ENCODE peak calls at places on chromosomes 2 and 18, in ten cellular contexts. E is psoas muscle; D is foreskin keratinocyte; G is lower leg skin; V is left ventricle myocardium inferior; A is GM23338; C is CD4-positive, alpha-beta T cell; Q is type B pancreatic cell; X is breast epithelium; Z is MM.1S. R is an unnamed sample.

GRCh38 chr2:219726916-219727315 is 99.5 kb downstream of the SLC4A3 start:
- DNase-seq in D (no peak), G (no peak), Q (no peak), A (peak; percentile 70), V (no peak), Z (no peak), E (no peak), C (no peak), X (no peak), R (no peak)

GRCh38 chr2:212441141-212441540 is 97.5 kb downstream of the ERBB4 start:
- DNase-seq in E (no peak), V (no peak), G (no peak), A (no peak), Q (no peak), Z (no peak), D (no peak), C (no peak), X (no peak), R (no peak)

GRCh38 chr2:28822036-28822435 is 11.4 kb downstream of the SPDYA start:
- DNase-seq in G (no peak), D (no peak), C (no peak), Q (no peak), X (no peak), E (no peak), V (no peak), A (no peak), Z (no peak), R (no peak)

GRCh38 chr2:99940963-99941362 is 201.4 kb downstream of the AFF3 start:
- DNase-seq in Q (no peak), G (no peak), A (no peak), D (no peak), E (no peak), V (no peak), X (no peak), Z (no peak), C (no peak), R (no peak)

GRCh38 chr18:73409242-73409641 is 541.5 kb upstream of the NETO1 start:
- DNase-seq in Z (no peak), V (no peak), D (no peak), E (no peak), C (no peak), A (no peak), G (no peak), Q (no peak), X (no peak), R (no peak)

GRCh38 chr2:237864940-237865622 is 5.7 kb downstream of the RAMP1 start:
- DNase-seq in X (peak; percentile 41), Q (no peak), D (peak; percentile 78), G (no peak), A (no peak), Z (no peak), V (no peak), E (peak; percentile 70), C (no peak), R (no peak)

GRCh38 chr2:223528036-223528435 is 74.1 kb downstream of the SCG2 start:
- DNase-seq in G (no peak), Z (no peak), D (peak; percentile 80), X (no peak), Q (no peak), E (no peak), V (no peak), A (no peak), C (no peak), R (no peak)

GRCh38 chr2:36770542-36771287 is 74.2 kb downstream of the VIT start:
- DNase-seq in A (peak; percentile 91), G (no peak), Z (peak; percentile 25), D (peak; percentile 58), X (no peak), Q (no peak), C (peak; percentile 3), V (no peak), E (peak; percentile 55), R (peak; percentile 67)

GRCh38 chr2:143426296-143426695 is 297.1 kb downstream of the ARHGAP15 start:
- DNase-seq in Z (no peak), Q (no peak), V (no peak), C (no peak), G (no peak), A (no peak), E (no peak), D (peak; percentile 58), X (no peak), R (no peak)

GRCh38 chr2:42962521-42962953 is 170.2 kb upstream of the HAAO start:
- DNase-seq in Q (no peak), E (no peak), D (no peak), Z (no peak), G (no peak), V (no peak), X (no peak), A (no peak), C (no peak), R (peak; percentile 61)

GRCh38 chr2:3349211-3349693 is 28.4 kb downstream of the EIPR1 start:
- DNase-seq in Z (no peak), G (peak; percentile 19), E (no peak), Q (no peak), D (peak; percentile 10), V (no peak), X (peak; percentile 66), A (no peak), C (no peak), R (no peak)

GRCh38 chr18:56627991-56628390 is 10.4 kb downstream of the TXNL1 start:
- DNase-seq in Z (no peak), C (no peak), Q (no peak), E (no peak), A (no peak), G (no peak), D (no peak), V (no peak), X (no peak), R (no peak)

GRCh38 chr2:72533767-72534166 is 292.1 kb downstream of the EXOC6B start:
- DNase-seq in G (no peak), Z (no peak), V (no peak), D (peak; percentile 51), X (no peak), E (no peak), C (no peak), A (no peak), Q (no peak), R (no peak)

GRCh38 chr2:51649366-51649765 is 617.4 kb upstream of the NRXN1 start:
- DNase-seq in Q (no peak), Z (no peak), D (no peak), E (no peak), X (no peak), A (no peak), G (no peak), C (no peak), V (no peak), R (no peak)
- TF ChIP-seq CTCF in Q (peak; percentile 48), Z (peak; percentile 10), D (no peak), E (no peak), X (no peak), A (peak; percentile 15), G (no peak), C (no peak), V (no peak), R (no peak)

DNA sequence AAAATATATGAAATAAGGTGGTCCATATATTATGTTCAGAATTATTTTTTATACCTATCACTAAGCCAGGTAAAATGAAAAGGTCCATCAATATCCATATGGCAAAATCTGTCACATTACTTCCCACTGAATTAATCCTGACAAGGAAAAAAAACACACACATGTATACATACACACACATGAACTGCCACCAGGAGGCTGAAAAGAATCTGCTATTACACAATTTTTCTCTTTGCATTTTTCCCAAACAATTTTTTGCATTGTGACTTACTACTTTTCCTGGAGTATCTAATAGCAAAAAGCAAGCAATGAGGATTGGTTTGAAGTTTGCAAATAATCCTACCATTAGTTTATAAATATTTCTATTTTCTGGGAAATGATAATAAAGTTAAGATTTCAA is 128.2 kb upstream of the CD226 start:
- DNase-seq in X (no peak), Z (no peak), D (no peak), V (no peak), G (no peak), C (no peak), E (no peak), A (no peak), Q (no peak), R (no peak)
- TF ChIP-seq CTCF in X (no peak), Z (no peak), D (peak; percentile 7), V (no peak), G (no peak), C (no peak), E (no peak), A (no peak), Q (peak; percentile 63), R (no peak)

GRCh38 chr2:62175728-62176127 is 20.2 kb upstream of the B3GNT2 start:
- DNase-seq in A (peak; percentile 36), X (no peak), G (no peak), C (no peak), D (no peak), Z (no peak), Q (no peak), V (peak; percentile 40), E (no peak), R (no peak)
- TF ChIP-seq CTCF in A (no peak), X (no peak), G (no peak), C (no peak), D (no peak), Z (no peak), Q (no peak), V (no peak), E (no peak), R (no peak)

GRCh38 chr2:113201496-113202304 is 27.9 kb downstream of the PSD4 start:
- DNase-seq in Z (no peak), G (no peak), Q (no peak), A (no peak), C (no peak), V (no peak), E (no peak), D (no peak), X (no peak), R (no peak)

GRCh38 chr2:113200736-113201490 is 27.1 kb downstream of the PSD4 start:
- DNase-seq in Q (no peak), A (no peak), G (no peak), V (no peak), D (peak; percentile 81), E (no peak), X (no peak), C (no peak), Z (no peak), R (no peak)

GRCh38 chr2:113198790-113199612 is 25.2 kb downstream of the PSD4 start:
- DNase-seq in Q (peak; percentile 94), C (peak; percentile 79), D (peak; percentile 80), V (peak; percentile 84), Z (peak; percentile 56), G (peak; percentile 77), E (peak; percentile 83), A (peak; percentile 89), X (peak; percentile 84), R (peak; percentile 91)

GRCh38 chr2:113198048-113198789 is 24.4 kb downstream of the PSD4 start:
- DNase-seq in Z (no peak), A (no peak), G (no peak), D (no peak), C (no peak), Q (no peak), V (no peak), X (no peak), E (no peak), R (no peak)

DNA sequence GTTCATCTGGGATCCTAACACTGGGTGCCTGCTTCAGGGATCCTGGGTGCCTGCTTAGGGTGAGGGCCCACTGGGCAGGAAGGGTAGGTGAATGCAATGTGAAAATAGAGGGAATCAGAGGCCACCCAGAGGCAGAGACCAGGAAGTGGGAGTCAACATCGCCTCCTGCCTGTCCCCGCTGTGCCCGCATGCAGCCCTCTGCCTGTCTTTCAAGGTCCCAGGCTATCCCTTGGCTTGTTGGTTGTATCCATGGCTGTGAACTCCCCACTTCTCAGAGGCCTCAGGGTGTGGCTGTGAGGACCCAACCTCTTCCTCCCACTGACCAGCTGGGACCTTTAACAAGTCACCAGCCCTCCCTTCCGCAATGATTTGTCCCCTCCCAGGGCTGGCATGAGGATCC is 26.5 kb downstream of the PSD4 start:
- DNase-seq in G (no peak), V (no peak), C (no peak), D (no peak), X (no peak), E (no peak), Q (no peak), A (peak; percentile 56), Z (no peak), R (no peak)
- TF ChIP-seq CTCF in G (no peak), V (no peak), C (no peak), D (peak; percentile 28), X (no peak), E (no peak), Q (peak; percentile 23), A (peak; percentile 53), Z (no peak), R (no peak)